ENCODE peak calls at places on chromosomes 3 and 15, in seven cellular contexts. P, E, N, H, C, T and Q are unnamed samples.

GRCh38 chr15:42919794-42920280 is 741 bp downstream of the TTBK2 start:
- DNase-seq in E (peak; percentile 62), H (no peak), P (peak; percentile 55), T (peak; percentile 42), N (no peak), C (peak; percentile 52), Q (no peak)

GRCh38 chr15:56207711-56208110 is 36.0 kb downstream of the RFX7 start:
- DNase-seq in N (no peak), H (no peak), E (no peak), P (no peak), T (no peak), C (no peak), Q (no peak)

GRCh38 chr3:7144696-7145308 is 283.9 kb downstream of the GRM7 start:
- DNase-seq in C (peak; percentile 13), T (peak; percentile 8), H (no peak), N (peak; percentile 23), P (peak; percentile 44), E (no peak), Q (peak; percentile 32)

GRCh38 chr3:126523745-126524428 is at the start of gene CHST13:
- DNase-seq in P (peak; percentile 56), H (no peak), E (peak; percentile 39), N (peak; percentile 77), T (peak; percentile 76), C (peak; percentile 32), Q (peak; percentile 48)

GRCh38 chr3:187243933-187244564 is 46.8 kb downstream of the RTP1 start:
- DNase-seq in E (no peak), N (no peak), C (no peak), H (no peak), T (no peak), P (no peak), Q (no peak)

GRCh38 chr3:171565671-171566070 is 105.5 kb upstream of the TNIK start:
- DNase-seq in N (no peak), C (no peak), P (no peak), H (no peak), E (no peak), T (no peak), Q (no peak)

GRCh38 chr3:169764164-169764452 is 752 bp downstream of the TERC start:
- DNase-seq in H (no peak), E (no peak), N (no peak), P (peak; percentile 68), T (no peak), C (no peak), Q (no peak)

GRCh38 chr15:68561901-68562300 is 16.9 kb upstream of the CORO2B start:
- DNase-seq in H (no peak), E (no peak), P (no peak), C (no peak), T (no peak), N (no peak), Q (no peak)

GRCh38 chr3:3154879-3155610 is 24.4 kb downstream of the CRBN start:
- DNase-seq in H (no peak), N (no peak), C (no peak), T (no peak), P (peak; percentile 45), E (no peak), Q (no peak)

GRCh38 chr15:77630956-77631789 is 1.5 kb downstream of the LINGO1 start:
- DNase-seq in H (no peak), C (no peak), N (peak; percentile 62), P (peak; percentile 35), E (no peak), T (peak; percentile 61), Q (no peak)

GRCh38 chr15:39807791-39808190 is 25.1 kb upstream of the FSIP1 start:
- DNase-seq in C (no peak), T (no peak), N (peak; percentile 39), P (no peak), E (no peak), H (no peak), Q (no peak)